ENCODE peak calls at places on chromosomes 12 and 14, in six cellular contexts. One of them, this sample, is unnamed.
A peak's percentile ranks its signal among the peaks of the same experiment; 100 is the strongest.

GRCh38 chr12:104825408-104825807 is 132.7 kb downstream of the SLC41A2 start:
- DNase-seq in tibial artery: no peak
- DNase-seq in PC-9: no peak
- DNase-seq in uterus: no peak
- DNase-seq in MM.1S: no peak
- DNase-seq in cardiac fibroblast: peak; percentile 58
- DNase-seq in this sample: peak; percentile 34

GRCh38 chr14:37874429-37875109 is 279.1 kb downstream of the TTC6 start:
- DNase-seq in tibial artery: peak; percentile 66
- DNase-seq in PC-9: peak; percentile 76
- DNase-seq in uterus: peak; percentile 17
- DNase-seq in MM.1S: peak; percentile 72
- DNase-seq in cardiac fibroblast: peak; percentile 75
- DNase-seq in this sample: peak; percentile 83

GRCh38 chr12:68481181-68481941 is 129.3 kb upstream of the RAP1B start:
- DNase-seq in tibial artery: no peak
- DNase-seq in PC-9: no peak
- DNase-seq in uterus: no peak
- DNase-seq in MM.1S: peak; percentile 65
- DNase-seq in cardiac fibroblast: peak; percentile 29
- DNase-seq in this sample: no peak

GRCh38 chr12:56119361-56119796 is 1.3 kb downstream of the ZC3H10 start:
- DNase-seq in tibial artery: peak; percentile 75
- DNase-seq in PC-9: peak; percentile 70
- DNase-seq in uterus: peak; percentile 85
- DNase-seq in MM.1S: peak; percentile 83
- DNase-seq in cardiac fibroblast: peak; percentile 95
- DNase-seq in this sample: peak; percentile 95

GRCh38 chr12:42166501-42166900 is 21.8 kb upstream of the GXYLT1 start:
- DNase-seq in tibial artery: no peak
- DNase-seq in PC-9: no peak
- DNase-seq in uterus: no peak
- DNase-seq in MM.1S: no peak
- DNase-seq in cardiac fibroblast: peak; percentile 73
- DNase-seq in this sample: no peak

GRCh38 chr12:69348162-69348938 is at the start of gene LYZ:
- DNase-seq in tibial artery: no peak
- DNase-seq in PC-9: no peak
- DNase-seq in uterus: no peak
- DNase-seq in MM.1S: no peak
- DNase-seq in cardiac fibroblast: no peak
- DNase-seq in this sample: no peak

GRCh38 chr12:107853479-107853878 is 79.0 kb downstream of the ASCL4 start:
- DNase-seq in tibial artery: no peak
- DNase-seq in PC-9: no peak
- DNase-seq in uterus: no peak
- DNase-seq in MM.1S: no peak
- DNase-seq in cardiac fibroblast: no peak
- DNase-seq in this sample: no peak

GRCh38 chr12:9381619-9382018 is 173.4 kb upstream of the PZP start:
- DNase-seq in tibial artery: no peak
- DNase-seq in PC-9: no peak
- DNase-seq in uterus: no peak
- DNase-seq in MM.1S: no peak
- DNase-seq in cardiac fibroblast: no peak
- DNase-seq in this sample: no peak

GRCh38 chr14:67559639-67560038 is 26.5 kb downstream of the PLEKHH1 start:
- DNase-seq in tibial artery: no peak
- DNase-seq in PC-9: no peak
- DNase-seq in uterus: no peak
- DNase-seq in MM.1S: no peak
- DNase-seq in cardiac fibroblast: no peak
- DNase-seq in this sample: no peak

GRCh38 chr14:42571991-42572390 is 965.3 kb downstream of the LRFN5 start:
- DNase-seq in tibial artery: no peak
- DNase-seq in PC-9: no peak
- DNase-seq in uterus: no peak
- DNase-seq in MM.1S: no peak
- DNase-seq in cardiac fibroblast: no peak
- DNase-seq in this sample: no peak

GRCh38 chr14:91331761-91332447 is 85.7 kb downstream of the CCDC88C start:
- DNase-seq in tibial artery: no peak
- DNase-seq in PC-9: no peak
- DNase-seq in uterus: no peak
- DNase-seq in MM.1S: no peak
- DNase-seq in cardiac fibroblast: no peak
- DNase-seq in this sample: peak; percentile 28

GRCh38 chr12:43969882-43970281 is 134.0 kb downstream of the TMEM117 start:
- DNase-seq in tibial artery: no peak
- DNase-seq in PC-9: no peak
- DNase-seq in uterus: no peak
- DNase-seq in MM.1S: no peak
- DNase-seq in cardiac fibroblast: peak; percentile 62
- DNase-seq in this sample: peak; percentile 67

GRCh38 chr12:13702401-13702800 is 279.0 kb downstream of the GRIN2B start:
- DNase-seq in tibial artery: no peak
- DNase-seq in PC-9: no peak
- DNase-seq in uterus: no peak
- DNase-seq in MM.1S: no peak
- DNase-seq in cardiac fibroblast: no peak
- DNase-seq in this sample: no peak

GRCh38 chr14:56131004-56131864 is 13.0 kb downstream of the PELI2 start:
- DNase-seq in tibial artery: no peak
- DNase-seq in PC-9: no peak
- DNase-seq in uterus: no peak
- DNase-seq in MM.1S: no peak
- DNase-seq in cardiac fibroblast: no peak
- DNase-seq in this sample: no peak

GRCh38 chr12:58741226-58741625 is 179.1 kb downstream of the LRIG3 start:
- DNase-seq in tibial artery: no peak
- DNase-seq in PC-9: no peak
- DNase-seq in uterus: no peak
- DNase-seq in MM.1S: no peak
- DNase-seq in cardiac fibroblast: peak; percentile 34
- DNase-seq in this sample: no peak

DNA sequence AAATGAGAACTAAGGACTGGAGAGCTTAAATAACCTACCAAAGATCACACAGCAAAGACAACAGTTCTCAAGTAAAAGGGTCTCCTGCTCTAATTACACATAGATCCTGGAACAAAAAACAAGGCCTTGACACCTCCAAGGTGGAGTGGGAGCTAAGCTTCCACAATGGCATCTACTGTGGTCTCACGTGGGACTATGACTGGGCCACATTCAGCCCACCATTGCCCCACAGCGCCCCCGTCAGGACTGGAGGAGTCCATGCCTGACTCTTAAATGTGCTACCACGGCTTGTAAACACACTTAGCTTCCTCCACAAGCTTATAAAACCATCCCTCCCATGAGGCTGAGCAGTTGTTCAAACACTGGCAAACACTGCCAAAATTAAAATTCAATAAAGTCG is 88.5 kb downstream of the GCH1 start:
- DNase-seq in tibial artery: no peak
- DNase-seq in PC-9: no peak
- DNase-seq in uterus: no peak
- DNase-seq in MM.1S: no peak
- DNase-seq in cardiac fibroblast: no peak
- DNase-seq in this sample: no peak
- TF ChIP-seq CTCF in tibial artery: no peak
- TF ChIP-seq CTCF in PC-9: peak; percentile 57
- TF ChIP-seq CTCF in uterus: no peak
- TF ChIP-seq CTCF in MM.1S: peak; percentile 15
- TF ChIP-seq CTCF in cardiac fibroblast: peak; percentile 10
- TF ChIP-seq CTCF in this sample: peak; percentile 25

DNA sequence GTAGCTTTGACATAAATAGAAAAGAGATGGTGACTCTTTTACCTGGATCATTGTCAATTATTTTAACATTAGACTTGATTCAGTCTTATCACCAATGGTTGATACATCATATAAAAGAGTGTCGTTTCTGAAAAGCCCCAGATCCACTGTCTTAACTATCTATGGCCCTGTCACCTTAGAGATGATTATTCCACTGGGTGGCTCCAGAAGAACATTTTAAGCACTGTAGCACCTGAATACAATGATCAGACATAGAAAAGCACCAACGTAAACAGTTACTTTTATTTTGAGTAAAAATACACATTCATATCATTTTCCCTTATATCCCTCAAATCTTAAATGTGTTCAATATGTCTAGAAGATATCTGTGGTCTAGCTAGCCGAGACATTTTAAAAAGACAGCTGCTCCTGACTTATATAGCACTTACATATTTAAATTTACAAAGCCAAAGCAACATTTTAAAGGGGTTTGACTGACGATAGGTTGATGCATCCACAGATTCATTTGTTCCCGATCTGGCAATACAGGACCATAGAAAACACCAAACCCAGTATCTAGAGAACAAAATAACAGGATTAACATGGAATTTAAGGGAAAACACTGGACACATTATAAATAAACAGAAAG is 32.9 kb downstream of the TSPAN8 start:
- DNase-seq in tibial artery: no peak
- DNase-seq in PC-9: no peak
- DNase-seq in uterus: no peak
- DNase-seq in MM.1S: no peak
- DNase-seq in cardiac fibroblast: no peak
- DNase-seq in this sample: no peak
- TF ChIP-seq CTCF in tibial artery: no peak
- TF ChIP-seq CTCF in PC-9: no peak
- TF ChIP-seq CTCF in uterus: no peak
- TF ChIP-seq CTCF in MM.1S: no peak
- TF ChIP-seq CTCF in cardiac fibroblast: no peak
- TF ChIP-seq CTCF in this sample: no peak

DNA sequence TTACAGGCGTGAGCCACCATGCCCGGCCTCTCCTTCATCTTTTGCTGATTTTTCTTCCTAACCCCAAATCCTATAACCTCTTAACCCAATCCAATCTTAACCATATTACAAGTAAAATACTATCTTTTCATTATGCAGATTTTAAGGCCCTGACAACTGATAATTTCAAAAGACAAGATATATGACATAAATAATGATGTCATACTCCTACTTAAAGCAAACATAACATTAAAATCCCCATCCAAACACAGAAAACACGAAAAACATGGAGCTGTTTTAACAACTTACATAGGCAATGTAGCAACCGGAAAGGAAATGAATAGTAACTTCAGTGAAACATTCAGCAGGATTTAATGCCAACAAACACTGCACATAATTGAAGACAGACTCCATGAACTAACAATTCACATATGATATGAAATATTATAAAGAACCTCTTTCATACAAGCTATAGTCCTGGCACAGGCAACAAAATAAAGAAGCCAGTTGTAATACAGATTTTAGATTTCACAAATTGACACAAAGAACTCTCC is 21.5 kb downstream of the USP44 start:
- DNase-seq in tibial artery: no peak
- DNase-seq in PC-9: no peak
- DNase-seq in uterus: no peak
- DNase-seq in MM.1S: no peak
- DNase-seq in cardiac fibroblast: no peak
- DNase-seq in this sample: no peak
- TF ChIP-seq CTCF in tibial artery: no peak
- TF ChIP-seq CTCF in PC-9: no peak
- TF ChIP-seq CTCF in uterus: no peak
- TF ChIP-seq CTCF in MM.1S: no peak
- TF ChIP-seq CTCF in cardiac fibroblast: no peak
- TF ChIP-seq CTCF in this sample: no peak

GRCh38 chr14:22557846-22558220 is 31.2 kb downstream of the DAD1 start:
- DNase-seq in tibial artery: no peak
- DNase-seq in PC-9: no peak
- DNase-seq in uterus: no peak
- DNase-seq in MM.1S: no peak
- DNase-seq in cardiac fibroblast: no peak
- DNase-seq in this sample: no peak

GRCh38 chr14:22556021-22556989 is 32.7 kb downstream of the DAD1 start:
- DNase-seq in tibial artery: no peak
- DNase-seq in PC-9: peak; percentile 73
- DNase-seq in uterus: peak; percentile 65
- DNase-seq in MM.1S: peak; percentile 96
- DNase-seq in cardiac fibroblast: peak; percentile 92
- DNase-seq in this sample: peak; percentile 80

GRCh38 chr14:22559041-22559440 is 30.0 kb downstream of the DAD1 start:
- DNase-seq in tibial artery: no peak
- DNase-seq in PC-9: no peak
- DNase-seq in uterus: no peak
- DNase-seq in MM.1S: no peak
- DNase-seq in cardiac fibroblast: no peak
- DNase-seq in this sample: no peak

GRCh38 chr14:22556990-22557623 is 31.9 kb downstream of the DAD1 start:
- DNase-seq in tibial artery: peak; percentile 68
- DNase-seq in PC-9: peak; percentile 74
- DNase-seq in uterus: peak; percentile 82
- DNase-seq in MM.1S: peak; percentile 78
- DNase-seq in cardiac fibroblast: peak; percentile 81
- DNase-seq in this sample: peak; percentile 78

DNA sequence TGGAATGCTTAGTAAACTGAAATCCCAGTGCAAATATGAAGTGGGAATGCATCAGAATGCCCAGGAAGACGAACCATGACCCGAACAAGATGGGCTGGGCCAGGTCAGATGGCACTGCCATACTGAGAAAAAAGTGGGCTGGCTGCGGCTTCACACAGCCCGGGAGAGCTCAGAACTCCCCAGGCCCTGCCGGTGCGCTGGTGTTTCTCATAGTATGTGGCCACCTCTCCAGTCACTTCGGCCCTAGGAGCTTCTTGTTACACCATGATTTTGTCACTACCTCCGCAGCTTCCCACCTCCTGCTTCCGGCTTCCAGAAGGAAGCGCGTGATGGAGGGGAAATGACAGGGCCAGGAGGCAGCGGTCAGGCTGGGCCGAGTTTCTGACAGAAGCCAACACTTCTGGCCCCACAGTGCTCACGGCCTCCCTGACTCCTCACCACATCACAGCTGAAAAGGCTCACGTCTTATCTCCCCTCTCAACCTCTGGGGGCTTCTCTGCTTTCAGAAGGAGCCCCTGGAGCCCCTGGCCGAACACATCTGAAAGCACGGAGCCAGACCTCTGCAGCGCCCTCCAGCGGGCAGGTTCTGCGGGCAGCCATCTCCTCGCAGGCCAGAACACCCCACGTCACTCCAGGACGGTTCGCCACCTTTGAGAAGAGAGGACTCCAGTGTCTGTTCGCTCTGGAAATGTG is 30.7 kb downstream of the DAD1 start:
- DNase-seq in tibial artery: no peak
- DNase-seq in PC-9: no peak
- DNase-seq in uterus: no peak
- DNase-seq in MM.1S: no peak
- DNase-seq in cardiac fibroblast: no peak
- DNase-seq in this sample: no peak
- TF ChIP-seq CTCF in tibial artery: no peak
- TF ChIP-seq CTCF in PC-9: no peak
- TF ChIP-seq CTCF in uterus: no peak
- TF ChIP-seq CTCF in MM.1S: no peak
- TF ChIP-seq CTCF in cardiac fibroblast: peak; percentile 37
- TF ChIP-seq CTCF in this sample: no peak

GRCh38 chr14:86038401-86038985 is 508.5 kb downstream of the FLRT2 start:
- DNase-seq in tibial artery: peak; percentile 20
- DNase-seq in PC-9: peak; percentile 1
- DNase-seq in uterus: no peak
- DNase-seq in MM.1S: peak; percentile 31
- DNase-seq in cardiac fibroblast: peak; percentile 58
- DNase-seq in this sample: peak; percentile 59

GRCh38 chr14:86035882-86036281 is 505.9 kb downstream of the FLRT2 start:
- DNase-seq in tibial artery: no peak
- DNase-seq in PC-9: no peak
- DNase-seq in uterus: no peak
- DNase-seq in MM.1S: peak; percentile 14
- DNase-seq in cardiac fibroblast: peak; percentile 26
- DNase-seq in this sample: peak; percentile 29
- TF ChIP-seq CTCF in tibial artery: no peak
- TF ChIP-seq CTCF in PC-9: peak; percentile 41
- TF ChIP-seq CTCF in uterus: no peak
- TF ChIP-seq CTCF in MM.1S: peak; percentile 27
- TF ChIP-seq CTCF in cardiac fibroblast: peak; percentile 31
- TF ChIP-seq CTCF in this sample: peak; percentile 29

This sample was measured in MCF 10A.